ENCODE peak calls at places on chromosome 4, in six cellular contexts. One of them, this sample, is unnamed.

GRCh38 chr4:38243385-38244053 is 283.3 kb downstream of the PTTG2 start:
- DNase-seq in left colon: no peak
- DNase-seq in GDM1: no peak
- DNase-seq in DMS153: peak
- DNase-seq in IMR-90: peak
- DNase-seq in DMS79: no peak
- DNase-seq in this sample: no peak

GRCh38 chr4:108036252-108036651 is 46.6 kb downstream of the HADH start:
- DNase-seq in IMR-90: no peak
- DNase-seq in GDM1: no peak
- DNase-seq in DMS153: no peak
- DNase-seq in DMS79: no peak
- DNase-seq in left colon: no peak
- DNase-seq in this sample: no peak

GRCh38 chr4:152063301-152064235 is 302.8 kb upstream of the GATB start:
- DNase-seq in DMS79: no peak
- DNase-seq in DMS153: peak
- DNase-seq in left colon: peak
- DNase-seq in GDM1: no peak
- DNase-seq in IMR-90: no peak
- DNase-seq in this sample: no peak

GRCh38 chr4:26334366-26334765 is 13.6 kb downstream of the RBPJ start:
- DNase-seq in IMR-90: no peak
- DNase-seq in DMS153: no peak
- DNase-seq in left colon: no peak
- DNase-seq in GDM1: no peak
- DNase-seq in DMS79: no peak
- DNase-seq in this sample: peak

GRCh38 chr4:182576609-182577289 is 333.5 kb downstream of the TENM3 start:
- DNase-seq in left colon: no peak
- DNase-seq in GDM1: no peak
- DNase-seq in DMS79: no peak
- DNase-seq in DMS153: no peak
- DNase-seq in IMR-90: peak
- DNase-seq in this sample: no peak

GRCh38 chr4:181147421-181147951 is 1095.7 kb upstream of the TENM3 start:
- DNase-seq in left colon: no peak
- DNase-seq in DMS153: no peak
- DNase-seq in DMS79: no peak
- DNase-seq in GDM1: no peak
- DNase-seq in IMR-90: no peak
- DNase-seq in this sample: no peak

GRCh38 chr4:32858971-32859370 is 2138.8 kb downstream of the PCDH7 start:
- DNase-seq in left colon: no peak
- DNase-seq in DMS79: no peak
- DNase-seq in DMS153: no peak
- DNase-seq in IMR-90: peak
- DNase-seq in GDM1: no peak
- DNase-seq in this sample: peak

GRCh38 chr4:37803348-37803973 is 23.0 kb upstream of the PGM2 start:
- DNase-seq in IMR-90: peak
- DNase-seq in GDM1: peak
- DNase-seq in left colon: no peak
- DNase-seq in DMS79: no peak
- DNase-seq in DMS153: peak
- DNase-seq in this sample: peak

GRCh38 chr4:76960014-76960413 is 10.5 kb downstream of the SEPTIN11 start:
- DNase-seq in left colon: no peak
- DNase-seq in DMS79: no peak
- DNase-seq in IMR-90: no peak
- DNase-seq in DMS153: no peak
- DNase-seq in GDM1: no peak
- DNase-seq in this sample: no peak

GRCh38 chr4:185625503-185625902 is 90.2 kb upstream of the PDLIM3 start:
- DNase-seq in left colon: no peak
- DNase-seq in DMS153: no peak
- DNase-seq in GDM1: no peak
- DNase-seq in DMS79: no peak
- DNase-seq in IMR-90: no peak
- DNase-seq in this sample: no peak

GRCh38 chr4:100076753-100077152 is 113.5 kb downstream of the DDIT4L start:
- DNase-seq in IMR-90: peak
- DNase-seq in DMS153: no peak
- DNase-seq in DMS79: no peak
- DNase-seq in GDM1: no peak
- DNase-seq in left colon: no peak
- DNase-seq in this sample: no peak

GRCh38 chr4:113474017-113474416 is 287.5 kb downstream of the CAMK2D start:
- DNase-seq in IMR-90: peak
- DNase-seq in GDM1: no peak
- DNase-seq in DMS79: no peak
- DNase-seq in DMS153: no peak
- DNase-seq in left colon: no peak
- DNase-seq in this sample: no peak

GRCh38 chr4:47570816-47571215 is 85.7 kb downstream of the ATP10D start:
- DNase-seq in IMR-90: no peak
- DNase-seq in left colon: no peak
- DNase-seq in GDM1: no peak
- DNase-seq in DMS153: no peak
- DNase-seq in DMS79: no peak
- DNase-seq in this sample: no peak

GRCh38 chr4:2318476-2318875 is 56.6 kb upstream of the MXD4 start:
- DNase-seq in IMR-90: no peak
- DNase-seq in left colon: no peak
- DNase-seq in GDM1: no peak
- DNase-seq in DMS153: no peak
- DNase-seq in DMS79: no peak
- DNase-seq in this sample: no peak

GRCh38 chr4:155707251-155707650 is 40.6 kb downstream of the GUCY1A1 start:
- DNase-seq in left colon: no peak
- DNase-seq in DMS153: no peak
- DNase-seq in DMS79: no peak
- DNase-seq in IMR-90: no peak
- DNase-seq in GDM1: no peak
- DNase-seq in this sample: no peak

GRCh38 chr4:337932-338758 is 531 bp downstream of the ZNF141 start:
- DNase-seq in left colon: peak
- DNase-seq in IMR-90: peak
- DNase-seq in DMS79: no peak
- DNase-seq in DMS153: no peak
- DNase-seq in GDM1: no peak
- DNase-seq in this sample: peak

GRCh38 chr4:99808260-99808857 is 8.3 kb upstream of the DAPP1 start:
- DNase-seq in GDM1: peak
- DNase-seq in left colon: peak
- DNase-seq in DMS79: no peak
- DNase-seq in IMR-90: peak
- DNase-seq in DMS153: peak
- DNase-seq in this sample: peak

GRCh38 chr4:1172228-1172851 is at the start of gene SPON2:
- DNase-seq in GDM1: no peak
- DNase-seq in IMR-90: peak
- DNase-seq in DMS153: no peak
- DNase-seq in left colon: no peak
- DNase-seq in DMS79: no peak
- DNase-seq in this sample: no peak